ENCODE peak calls at places on chromosomes 3 and 15, in nine cellular contexts. V is mucosa of descending colon; Z is stimulated activated CD8-positive, alpha-beta memory T cell treated with anti-CD3 and anti-CD28 coated beads, Interleukin-15, amount 100 ng/mL, for 24 hours; G is Kasumi-1; U is CD8-positive, alpha-beta T cell; I is AG08395; L is DMS 273 treated with DMSO at 0.1 percent for 48 hours; P is CD8-positive, alpha-beta memory T cell; W is colonic mucosa. K is an unnamed sample.

GRCh38 chr3:184230603-184231528 is 1.5 kb downstream of the VWA5B2 start:
- DNase-seq in Z (no peak), L (no peak), G (no peak), P (no peak), U (no peak), V (no peak), W (peak), I (no peak), K (no peak)

GRCh38 chr3:180073561-180073960 is 36.8 kb upstream of the PEX5L start:
- DNase-seq in U (no peak), Z (no peak), V (no peak), P (no peak), L (no peak), G (no peak), I (no peak), W (no peak), K (no peak)

GRCh38 chr15:98455899-98456298 is 192.4 kb upstream of the IGF1R start:
- DNase-seq in I (no peak), U (no peak), L (no peak), P (no peak), W (no peak), V (no peak), Z (no peak), G (no peak), K (no peak)

GRCh38 chr3:66037330-66037985 is 1.3 kb downstream of the MAGI1 start:
- DNase-seq in W (peak), L (no peak), G (no peak), Z (no peak), U (no peak), I (peak), V (peak), P (no peak), K (peak)

GRCh38 chr15:84402856-84403608 is 167.5 kb downstream of the GOLGA6L4 start:
- DNase-seq in L (no peak), P (no peak), Z (no peak), I (no peak), V (no peak), U (no peak), W (peak), G (no peak), K (no peak)

GRCh38 chr3:197847866-197848401 is 56.9 kb downstream of the LRCH3 start:
- DNase-seq in P (no peak), L (no peak), I (peak), G (peak), Z (no peak), W (peak), U (no peak), V (no peak), K (peak)

GRCh38 chr15:41936649-41937567 is 35.4 kb downstream of the EHD4 start:
- DNase-seq in U (peak), G (no peak), W (no peak), P (peak), V (peak), Z (peak), L (no peak), I (no peak), K (peak)

GRCh38 chr15:25862469-25863066 is 559 bp downstream of the ATP10A start:
- DNase-seq in L (no peak), W (no peak), V (peak), I (peak), G (no peak), Z (no peak), U (peak), P (peak), K (no peak)

GRCh38 chr15:31305375-31305774 is 21.3 kb upstream of the KLF13 start:
- DNase-seq in Z (no peak), L (no peak), I (no peak), P (no peak), U (no peak), W (no peak), V (no peak), G (no peak), K (no peak)

GRCh38 chr15:75640483-75641175 is 605 bp upstream of the IMP3 start:
- DNase-seq in W (no peak), P (peak), V (peak), L (peak), G (peak), Z (peak), U (peak), I (no peak), K (peak)

GRCh38 chr3:185992801-185993467 is 55.1 kb upstream of the TRA2B start:
- DNase-seq in G (no peak), V (no peak), Z (no peak), U (no peak), P (no peak), L (no peak), I (peak), W (no peak), K (no peak)

GRCh38 chr3:127427666-127428065 is 139.8 kb upstream of the PRR20G start:
- DNase-seq in W (no peak), Z (no peak), I (no peak), L (no peak), P (no peak), V (no peak), G (no peak), U (no peak), K (no peak)

GRCh38 chr15:78909791-78910228 is 35.0 kb downstream of the CTSH start:
- DNase-seq in V (no peak), U (no peak), G (peak), L (no peak), P (no peak), W (peak), Z (no peak), I (peak), K (peak)

GRCh38 chr15:33675246-33675645 is 293.1 kb upstream of the CHRM5 start:
- DNase-seq in I (peak), U (no peak), Z (no peak), L (peak), W (no peak), P (no peak), G (peak), V (no peak), K (peak)

GRCh38 chr15:68820205-68820588 is 498 bp downstream of the ANP32A start:
- DNase-seq in V (peak), Z (peak), U (peak), I (no peak), W (peak), G (no peak), L (no peak), P (peak), K (no peak)

GRCh38 chr3:132382267-132382666 is 35.0 kb upstream of the DNAJC13 start:
- DNase-seq in W (no peak), U (no peak), L (no peak), G (no peak), P (no peak), V (no peak), I (no peak), Z (no peak), K (no peak)

GRCh38 chr15:98731712-98732450 is 83.5 kb downstream of the IGF1R start:
- DNase-seq in W (no peak), G (peak), V (no peak), I (no peak), U (no peak), Z (no peak), L (no peak), P (no peak), K (no peak)

GRCh38 chr3:46488735-46489361 is 8.9 kb upstream of the RTP3 start:
- DNase-seq in P (peak), Z (peak), G (peak), W (peak), L (no peak), U (peak), I (peak), V (peak), K (peak)

GRCh38 chr3:57892423-57892822 is 115.8 kb upstream of the FLNB start:
- DNase-seq in G (no peak), U (no peak), V (no peak), I (no peak), Z (no peak), W (no peak), P (no peak), L (no peak), K (no peak)

GRCh38 chr3:114035896-114036295 is 20.4 kb downstream of the CCDC191 start:
- DNase-seq in P (no peak), W (no peak), V (no peak), U (no peak), L (no peak), Z (no peak), G (no peak), I (no peak), K (no peak)

GRCh38 chr15:60720493-60721231 is 241.7 kb upstream of the ICE2 start:
- DNase-seq in G (no peak), Z (peak), I (no peak), L (no peak), P (peak), V (no peak), U (peak), W (no peak), K (no peak)

GRCh38 chr3:194449913-194450312 is 36.9 kb downstream of the ATP13A3 start:
- DNase-seq in P (no peak), Z (no peak), L (no peak), G (no peak), V (no peak), I (no peak), U (no peak), W (no peak), K (no peak)

GRCh38 chr3:184361932-184362667 is 590 bp downstream of the POLR2H start:
- DNase-seq in W (peak), Z (peak), G (peak), U (peak), P (peak), L (peak), I (peak), V (peak), K (peak)